ENCODE peak calls at places on chromosomes 12 and 14, in ten cellular contexts. A is IMR-90, G is coronary artery, K is fibroblast of the aortic adventitia, T is brain microvascular endothelial cell, D is AG10803, B is tibial nerve, M is psoas muscle, Y is thoracic aorta, Q is fibroblast of mammary gland. H is an unnamed sample.

GRCh38 chr12:71411635-71412034 is 28.0 kb upstream of the LGR5 start:
- DNase-seq in Y (no peak), G (no peak), B (no peak), A (no peak), T (no peak), K (no peak), M (no peak), D (no peak), Q (no peak), H (no peak)

GRCh38 chr14:96725232-96725631 is 72.0 kb upstream of the VRK1 start:
- DNase-seq in D (no peak), A (no peak), T (no peak), B (no peak), G (no peak), K (no peak), M (no peak), Q (no peak), Y (no peak), H (no peak)

GRCh38 chr14:81161749-81162148 is 59.0 kb downstream of the GTF2A1 start:
- DNase-seq in M (no peak), B (no peak), K (no peak), A (no peak), Y (no peak), D (no peak), G (no peak), T (no peak), Q (no peak), H (no peak)

GRCh38 chr14:63654346-63654745 is 12.7 kb upstream of the WDR89 start:
- DNase-seq in G (no peak), D (peak), M (no peak), A (peak), Q (peak), B (no peak), K (no peak), T (no peak), Y (no peak), H (peak)

GRCh38 chr12:117171499-117172162 is 18.6 kb downstream of the FBXO21 start:
- DNase-seq in G (no peak), Q (no peak), T (no peak), D (no peak), B (no peak), Y (no peak), A (no peak), K (no peak), M (no peak), H (no peak)

GRCh38 chr12:39390752-39391151 is 52.2 kb downstream of the KIF21A start:
- DNase-seq in M (no peak), Q (no peak), B (no peak), T (no peak), D (no peak), G (no peak), Y (no peak), A (no peak), K (no peak), H (no peak)

GRCh38 chr12:48687595-48687994 is 5.6 kb upstream of the KANSL2 start:
- DNase-seq in K (no peak), D (no peak), B (no peak), G (no peak), T (no peak), M (no peak), Q (no peak), A (no peak), Y (no peak), H (no peak)

GRCh38 chr14:89420502-89420901 is 3.5 kb upstream of the FOXN3 start:
- DNase-seq in Y (no peak), M (no peak), D (no peak), Q (no peak), B (no peak), A (no peak), T (no peak), K (no peak), G (no peak), H (no peak)

GRCh38 chr12:41917827-41918445 is 226.7 kb downstream of the GXYLT1 start:
- DNase-seq in A (no peak), M (no peak), Y (no peak), T (peak), G (no peak), Q (no peak), K (no peak), B (no peak), D (no peak), H (no peak)

GRCh38 chr12:95412826-95413311 is 61.1 kb upstream of the METAP2 start:
- DNase-seq in Q (peak), M (no peak), Y (no peak), T (peak), K (peak), B (no peak), D (peak), A (peak), G (no peak), H (peak)

GRCh38 chr14:54627718-54628345 is 60.9 kb downstream of the SAMD4A start:
- DNase-seq in M (no peak), Y (peak), T (peak), G (peak), K (peak), Q (peak), D (peak), A (peak), B (no peak), H (no peak)

GRCh38 chr14:99122521-99123125 is 149.4 kb downstream of the BCL11B start:
- DNase-seq in Q (no peak), D (no peak), G (no peak), K (no peak), T (no peak), A (no peak), Y (no peak), M (no peak), B (no peak), H (no peak)

GRCh38 chr12:25328082-25328712 is 77.5 kb upstream of the KRAS start:
- DNase-seq in G (no peak), M (no peak), B (no peak), K (peak), T (no peak), D (no peak), Y (no peak), Q (peak), A (peak), H (peak)

GRCh38 chr14:75254381-75254821 is 24.2 kb upstream of the FOS start:
- DNase-seq in A (no peak), M (peak), T (no peak), D (no peak), Y (no peak), K (no peak), B (no peak), Q (no peak), G (no peak), H (no peak)

GRCh38 chr14:56580317-56580711 is 716 bp downstream of the TMEM260 start:
- DNase-seq in Y (no peak), B (no peak), M (no peak), Q (no peak), G (no peak), T (no peak), K (no peak), A (no peak), D (no peak), H (no peak)

GRCh38 chr14:77822307-77822706 is 22.4 kb downstream of the ADCK1 start:
- DNase-seq in Q (no peak), D (no peak), A (no peak), M (no peak), G (no peak), K (no peak), B (no peak), T (no peak), Y (no peak), H (no peak)

GRCh38 chr14:31270196-31270772 is 62.7 kb upstream of the HECTD1 start:
- DNase-seq in Q (peak), G (no peak), D (no peak), K (peak), Y (no peak), B (no peak), T (no peak), A (no peak), M (peak), H (no peak)

GRCh38 chr12:48901278-48901677 is 24.0 kb downstream of the FKBP11 start:
- DNase-seq in T (no peak), G (no peak), Y (no peak), A (peak), Q (peak), D (no peak), M (no peak), B (no peak), K (peak), H (peak)

GRCh38 chr12:53984901-53985357 is at the start of gene HOXC10:
- DNase-seq in B (peak), T (peak), A (peak), G (no peak), M (peak), Y (peak), D (peak), Q (peak), K (peak), H (peak)

GRCh38 chr12:14936224-14936861 is 2.0 kb downstream of the ERP27 start:
- DNase-seq in Y (no peak), K (no peak), Q (peak), D (no peak), T (no peak), B (no peak), A (no peak), G (no peak), M (no peak), H (no peak)

GRCh38 chr12:65536876-65537661 is 258.6 kb downstream of the MSRB3 start:
- DNase-seq in T (peak), A (peak), G (peak), Y (peak), K (peak), D (peak), M (no peak), Q (peak), B (no peak), H (peak)

GRCh38 chr14:34301107-34301734 is 160.8 kb downstream of the SPTSSA start:
- DNase-seq in B (no peak), Y (no peak), Q (peak), M (no peak), A (peak), K (peak), T (peak), D (peak), G (no peak), H (peak)

GRCh38 chr14:24954037-24954696 is 95.8 kb downstream of the STXBP6 start:
- DNase-seq in D (no peak), M (no peak), K (no peak), T (no peak), Q (no peak), B (no peak), A (no peak), Y (no peak), G (no peak), H (no peak)

GRCh38 chr12:70756791-70757190 is 119.6 kb upstream of the PTPRB start:
- DNase-seq in Y (no peak), Q (no peak), T (no peak), B (no peak), M (no peak), G (no peak), K (no peak), A (no peak), D (no peak), H (no peak)

GRCh38 chr14:70955543-70956480 is 48.6 kb downstream of the PCNX1 start:
- DNase-seq in D (peak), B (no peak), M (no peak), Y (no peak), K (peak), Q (peak), T (peak), G (no peak), A (peak), H (peak)

GRCh38 chr14:80172380-80173055 is 38.8 kb downstream of the DIO2 start:
- DNase-seq in M (no peak), T (peak), G (no peak), B (no peak), Y (no peak), Q (peak), A (peak), D (no peak), K (no peak), H (no peak)

GRCh38 chr12:28963554-28963953 is 185.5 kb upstream of the FAR2 start:
- DNase-seq in B (no peak), Y (no peak), M (no peak), G (no peak), Q (peak), A (peak), K (peak), T (no peak), D (peak), H (peak)

GRCh38 chr12:68876471-68876870 is 56.5 kb downstream of the CPM start:
- DNase-seq in Y (no peak), K (no peak), D (no peak), A (no peak), Q (no peak), M (no peak), B (no peak), G (no peak), T (no peak), H (no peak)

GRCh38 chr14:76320486-76320885 is 55.5 kb upstream of the ESRRB start:
- DNase-seq in K (no peak), B (no peak), A (no peak), G (no peak), D (no peak), Y (no peak), T (no peak), M (no peak), Q (no peak), H (no peak)

DNA sequence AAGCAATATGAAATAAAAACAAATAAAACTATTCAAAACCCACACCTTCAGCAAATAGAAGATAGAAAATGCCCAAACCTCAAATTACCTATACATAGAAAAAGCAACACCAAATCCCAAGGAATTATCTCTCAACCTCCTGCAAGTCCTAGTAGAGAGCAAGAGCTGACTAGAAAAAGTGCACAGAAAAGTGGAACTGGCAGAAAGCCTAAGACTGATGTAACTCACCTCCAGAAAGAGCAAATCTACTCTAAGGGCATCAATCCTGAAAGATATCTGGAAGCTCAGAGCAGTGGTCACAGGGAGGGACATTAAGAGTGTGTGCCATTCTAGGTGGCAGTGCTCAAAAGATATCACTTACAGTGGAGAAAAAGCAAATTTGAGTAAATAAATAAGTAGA is 62.1 kb upstream of the PLEKHG7 start:
- DNase-seq in G (no peak), K (peak), T (no peak), Y (no peak), A (peak), M (no peak), B (no peak), Q (no peak), D (peak), H (no peak)
- H3K4me3 ChIP-seq in G (no peak), K (no peak), T (no peak), Y (no peak), A (no peak), M (no peak), B (no peak), Q (no peak), D (no peak), H (no peak)

GRCh38 chr14:51554953-51555352 is 96.8 kb upstream of the FRMD6 start:
- DNase-seq in B (no peak), Y (no peak), T (peak), G (no peak), K (peak), Q (peak), D (peak), M (no peak), A (peak), H (peak)
- TF ChIP-seq CTCF in B (no peak), Y (no peak), T (peak), G (no peak), K (no peak), Q (peak), D (peak), M (no peak), A (peak), H (peak)

GRCh38 chr12:126191949-126192348 is 1126.7 kb downstream of the AACS start:
- DNase-seq in G (no peak), D (no peak), A (no peak), B (no peak), T (no peak), K (no peak), Q (no peak), Y (no peak), M (no peak), H (no peak)
- H3K4me3 ChIP-seq in G (no peak), D (no peak), A (no peak), B (no peak), T (no peak), K (peak), Q (no peak), Y (no peak), M (no peak), H (no peak)

GRCh38 chr12:115398311-115398781 is 714.4 kb upstream of the TBX3 start:
- DNase-seq in Q (no peak), D (peak), B (no peak), A (no peak), K (no peak), T (no peak), M (no peak), Y (no peak), G (no peak), H (peak)
- TF ChIP-seq CTCF in Q (no peak), D (peak), B (no peak), A (peak), K (no peak), T (no peak), M (no peak), Y (no peak), G (no peak), H (no peak)

GRCh38 chr14:22535126-22535525 is 53.9 kb downstream of the DAD1 start:
- DNase-seq in A (no peak), K (no peak), T (no peak), G (no peak), Y (no peak), M (no peak), B (no peak), Q (no peak), D (no peak), H (no peak)

GRCh38 chr14:22533739-22534359 is 55.2 kb downstream of the DAD1 start:
- DNase-seq in T (no peak), K (no peak), G (no peak), D (no peak), A (no peak), M (no peak), Y (no peak), Q (no peak), B (no peak), H (no peak)

GRCh38 chr14:22533057-22533704 is 55.8 kb downstream of the DAD1 start:
- DNase-seq in Y (no peak), M (no peak), B (no peak), G (no peak), D (no peak), K (no peak), Q (no peak), T (no peak), A (no peak), H (no peak)

GRCh38 chr14:22535916-22536315 is 53.1 kb downstream of the DAD1 start:
- DNase-seq in Q (no peak), M (no peak), D (no peak), B (no peak), Y (no peak), A (no peak), K (no peak), T (no peak), G (no peak), H (no peak)

GRCh38 chr14:22534547-22534946 is 54.5 kb downstream of the DAD1 start:
- DNase-seq in A (no peak), T (no peak), B (no peak), K (no peak), D (no peak), Q (no peak), M (no peak), Y (no peak), G (no peak), H (no peak)
- H3K4me3 ChIP-seq in A (no peak), T (no peak), B (no peak), K (no peak), D (no peak), Q (no peak), M (no peak), Y (no peak), G (no peak), H (no peak)

GRCh38 chr12:104526320-104526719 is 69.6 kb downstream of the CHST11 start:
- DNase-seq in K (no peak), G (no peak), T (no peak), Y (no peak), M (no peak), Q (no peak), D (no peak), A (no peak), B (no peak), H (no peak)
- TF ChIP-seq CTCF in K (no peak), G (no peak), T (no peak), Y (no peak), M (no peak), Q (no peak), D (no peak), A (no peak), B (no peak), H (no peak)

GRCh38 chr14:100215330-100215885 is 23.5 kb upstream of the YY1 start:
- DNase-seq in T (no peak), A (no peak), G (no peak), M (no peak), B (no peak), D (no peak), K (no peak), Q (no peak), Y (no peak), H (no peak)
- H3K4me3 ChIP-seq in T (no peak), A (no peak), G (no peak), M (no peak), B (no peak), D (no peak), K (no peak), Q (no peak), Y (no peak), H (no peak)

DNA sequence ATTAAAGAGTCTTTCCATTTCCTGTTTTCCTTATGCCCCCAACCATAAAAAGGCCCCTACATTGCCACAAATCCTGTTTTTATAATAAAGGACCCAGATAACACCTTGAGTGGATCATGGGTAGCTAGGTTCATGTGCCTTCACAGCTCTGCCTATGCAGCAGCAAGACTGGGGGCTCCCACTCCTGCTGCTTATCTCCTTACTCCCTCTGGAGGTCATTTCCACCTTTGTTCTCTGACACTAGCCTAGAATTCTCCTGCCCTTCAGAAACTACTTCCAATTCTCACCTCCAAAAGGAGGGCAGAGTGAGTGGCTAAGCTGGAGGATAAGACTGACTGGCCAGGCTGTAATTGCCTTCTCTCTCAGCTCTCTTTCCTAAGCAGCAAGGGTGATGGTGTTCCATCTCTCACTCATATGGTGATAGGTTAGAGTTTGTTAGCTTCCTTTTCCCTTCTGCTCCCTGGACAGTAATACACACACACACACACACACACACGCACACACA is 20.0 kb upstream of the STAC3 start:
- DNase-seq in B (no peak), Y (no peak), T (no peak), Q (no peak), G (no peak), A (no peak), K (no peak), M (no peak), D (no peak), H (no peak)
- TF ChIP-seq CTCF in B (no peak), Y (no peak), T (peak), Q (no peak), G (no peak), A (no peak), K (no peak), M (peak), D (no peak), H (no peak)